ENCODE peak calls at places on chromosomes 1 and 21, in ten cellular contexts. X is endothelial cell; M is stimulated activated CD4-positive, alpha-beta T cell treated with anti-CD3 and anti-CD28 coated beads, Interleukin-4, amount 100 ng/mL, for 48 hours; C is iPS-NIHi11; V is activated T-cell treated with anti-CD3 and anti-CD28 coated beads, Interleukin-2, amount 50 U/mL, for 4 hours; S is COR-L47; Z is left ventricle myocardium inferior; G is stimulated activated CD8-positive, alpha-beta memory T cell treated with anti-CD3 and anti-CD28 coated beads, Interleukin-15, amount 100 ng/mL, for 24 hours; I is mesenchymal stem cell; D is AG09309. J is an unnamed sample.

GRCh38 chr1:107442545-107442944 is 301.7 kb downstream of the NTNG1 start:
- DNase-seq in X (no peak), M (no peak), C (no peak), V (no peak), S (no peak), Z (no peak), G (no peak), I (no peak), D (no peak), J (no peak)

GRCh38 chr1:117363591-117364048 is 3.6 kb upstream of the MAN1A2 start:
- DNase-seq in X (no peak), M (no peak), C (no peak), V (no peak), S (no peak), Z (no peak), G (no peak), I (no peak), D (no peak), J (no peak)

GRCh38 chr1:208437416-208437815 is 193.2 kb upstream of the PLXNA2 start:
- DNase-seq in X (no peak), M (no peak), C (no peak), V (no peak), S (no peak), Z (no peak), G (no peak), I (peak), D (no peak), J (no peak)

GRCh38 chr1:231862611-231863010 is 236.0 kb downstream of the DISC1 start:
- DNase-seq in X (no peak), M (no peak), C (no peak), V (no peak), S (no peak), Z (peak), G (no peak), I (no peak), D (no peak), J (no peak)

GRCh38 chr21:26267389-26267788 is 96.8 kb upstream of the APP start:
- DNase-seq in X (no peak), M (no peak), C (no peak), V (no peak), S (no peak), Z (no peak), G (no peak), I (no peak), D (no peak), J (no peak)

GRCh38 chr1:37485902-37486679 is 11.7 kb downstream of the ZC3H12A start:
- DNase-seq in X (no peak), M (no peak), C (no peak), V (no peak), S (no peak), Z (no peak), G (no peak), I (no peak), D (no peak), J (no peak)

GRCh38 chr1:20069932-20070331 is at the start of gene PLA2G5:
- DNase-seq in X (no peak), M (no peak), C (no peak), V (no peak), S (no peak), Z (peak), G (no peak), I (no peak), D (peak), J (no peak)

GRCh38 chr1:180542113-180542512 is 16.7 kb upstream of the OVAAL start:
- DNase-seq in X (no peak), M (no peak), C (peak), V (no peak), S (no peak), Z (no peak), G (no peak), I (no peak), D (no peak), J (no peak)

GRCh38 chr1:176949033-176949662 is 215.4 kb downstream of the ASTN1 start:
- DNase-seq in X (peak), M (peak), C (peak), V (no peak), S (no peak), Z (peak), G (no peak), I (peak), D (no peak), J (no peak)

GRCh38 chr1:205840524-205840923 is 9.4 kb downstream of the PM20D1 start:
- DNase-seq in X (no peak), M (no peak), C (no peak), V (no peak), S (no peak), Z (no peak), G (no peak), I (no peak), D (no peak), J (no peak)

GRCh38 chr1:205849619-205850355 is at the start of gene PM20D1:
- DNase-seq in X (peak), M (peak), C (peak), V (peak), S (no peak), Z (peak), G (peak), I (no peak), D (no peak), J (peak)

GRCh38 chr1:95604784-95605183 is 370.8 kb downstream of the RWDD3 start:
- DNase-seq in X (no peak), M (no peak), C (no peak), V (no peak), S (peak), Z (no peak), G (no peak), I (no peak), D (no peak), J (no peak)

GRCh38 chr1:51518730-51519047 is 377 bp downstream of the EPS15 start:
- DNase-seq in X (no peak), M (peak), C (no peak), V (peak), S (no peak), Z (peak), G (peak), I (no peak), D (no peak), J (no peak)

J was measured in CD4-positive, CD25-positive, alpha-beta regulatory T cell.